ENCODE peak calls at places on chromosomes 3 and 15, in six cellular contexts. One of them, this sample, is unnamed. For H3K4me1, the result is how much of the 10 kb centered on the place peaks cover.

GRCh38 chr15:28132524-28133275 is 33.6 kb upstream of the OCA2 start:
- DNase-seq in tibial artery: no peak
- DNase-seq in transverse colon: no peak
- DNase-seq in psoas muscle: no peak
- DNase-seq in uterus: no peak
- DNase-seq in spleen: no peak
- DNase-seq in this sample: no peak

GRCh38 chr15:59570364-59570763 is 41.2 kb upstream of the GCNT3 start:
- DNase-seq in tibial artery: no peak
- DNase-seq in spleen: no peak
- DNase-seq in transverse colon: peak
- DNase-seq in psoas muscle: no peak
- DNase-seq in uterus: no peak
- DNase-seq in this sample: no peak

GRCh38 chr3:27219127-27219860 is 149.9 kb downstream of the NEK10 start:
- DNase-seq in psoas muscle: no peak
- DNase-seq in transverse colon: peak
- DNase-seq in uterus: no peak
- DNase-seq in tibial artery: no peak
- DNase-seq in spleen: no peak
- DNase-seq in this sample: no peak

GRCh38 chr3:194687638-194688206 is 2.0 kb downstream of the FAM43A start:
- DNase-seq in psoas muscle: peak
- DNase-seq in tibial artery: peak
- DNase-seq in spleen: peak
- DNase-seq in uterus: peak
- DNase-seq in transverse colon: peak
- DNase-seq in this sample: peak

GRCh38 chr3:110026421-110026820 is 689.1 kb upstream of the DPPA4 start:
- DNase-seq in uterus: no peak
- DNase-seq in spleen: no peak
- DNase-seq in transverse colon: no peak
- DNase-seq in tibial artery: no peak
- DNase-seq in psoas muscle: no peak
- DNase-seq in this sample: peak

GRCh38 chr15:78414608-78415250 is 23.3 kb upstream of the IREB2 start:
- DNase-seq in spleen: no peak
- DNase-seq in tibial artery: no peak
- DNase-seq in transverse colon: no peak
- DNase-seq in psoas muscle: no peak
- DNase-seq in uterus: no peak
- DNase-seq in this sample: no peak

GRCh38 chr3:60610441-60611112 is 640.7 kb downstream of the FHIT start:
- DNase-seq in psoas muscle: peak
- DNase-seq in uterus: peak
- DNase-seq in transverse colon: peak
- DNase-seq in spleen: no peak
- DNase-seq in tibial artery: peak
- DNase-seq in this sample: peak

GRCh38 chr3:16148213-16148612 is 26.3 kb upstream of the GALNT15 start:
- DNase-seq in tibial artery: no peak
- DNase-seq in uterus: no peak
- DNase-seq in spleen: no peak
- DNase-seq in psoas muscle: no peak
- DNase-seq in transverse colon: no peak
- DNase-seq in this sample: no peak

GRCh38 chr3:25899352-25900101 is 109.6 kb downstream of the OXSM start:
- DNase-seq in spleen: no peak
- DNase-seq in transverse colon: no peak
- DNase-seq in tibial artery: no peak
- DNase-seq in psoas muscle: no peak
- DNase-seq in uterus: no peak
- DNase-seq in this sample: no peak

GRCh38 chr3:184380627-184381260 is 890 bp downstream of the CHRD start:
- DNase-seq in spleen: no peak
- DNase-seq in psoas muscle: no peak
- DNase-seq in tibial artery: no peak
- DNase-seq in transverse colon: no peak
- DNase-seq in uterus: peak
- DNase-seq in this sample: no peak

GRCh38 chr3:158103131-158103955 is 2.9 kb downstream of the SHOX2 start:
- DNase-seq in spleen: peak
- DNase-seq in transverse colon: peak
- DNase-seq in tibial artery: peak
- DNase-seq in psoas muscle: peak
- DNase-seq in uterus: peak
- DNase-seq in this sample: no peak

GRCh38 chr15:78317145-78317836 is 17.9 kb upstream of the SKIC8 start:
- DNase-seq in transverse colon: peak
- DNase-seq in uterus: no peak
- DNase-seq in spleen: peak
- DNase-seq in tibial artery: no peak
- DNase-seq in psoas muscle: no peak
- DNase-seq in this sample: no peak

GRCh38 chr3:9500108-9501050 is 53.2 kb downstream of the LHFPL4 start:
- DNase-seq in spleen: peak
- DNase-seq in transverse colon: peak
- DNase-seq in uterus: no peak
- DNase-seq in tibial artery: no peak
- DNase-seq in psoas muscle: peak
- DNase-seq in this sample: peak

GRCh38 chr15:33380406-33380805 is 69.6 kb downstream of the RYR3 start:
- DNase-seq in uterus: no peak
- DNase-seq in tibial artery: no peak
- DNase-seq in transverse colon: no peak
- DNase-seq in spleen: no peak
- DNase-seq in psoas muscle: peak
- DNase-seq in this sample: peak

GRCh38 chr3:18378218-18378617 is 46.9 kb downstream of the SATB1 start:
- DNase-seq in uterus: no peak
- DNase-seq in transverse colon: no peak
- DNase-seq in spleen: no peak
- DNase-seq in psoas muscle: no peak
- DNase-seq in tibial artery: no peak
- DNase-seq in this sample: no peak

GRCh38 chr3:67518196-67518595 is 136.2 kb downstream of the SUCLG2 start:
- DNase-seq in tibial artery: no peak
- DNase-seq in psoas muscle: no peak
- DNase-seq in spleen: no peak
- DNase-seq in uterus: no peak
- DNase-seq in transverse colon: no peak
- DNase-seq in this sample: no peak

GRCh38 chr3:172938788-172939187 is 188.3 kb downstream of the ECT2 start:
- DNase-seq in spleen: no peak
- DNase-seq in uterus: no peak
- DNase-seq in psoas muscle: no peak
- DNase-seq in transverse colon: no peak
- DNase-seq in tibial artery: no peak
- DNase-seq in this sample: peak

GRCh38 chr15:40011303-40011702 is 27.7 kb downstream of the SRP14 start:
- DNase-seq in psoas muscle: no peak
- DNase-seq in uterus: no peak
- DNase-seq in spleen: no peak
- DNase-seq in tibial artery: no peak
- DNase-seq in transverse colon: no peak
- DNase-seq in this sample: no peak

GRCh38 chr3:173553635-173554280 is 156.2 kb downstream of the NLGN1 start:
- DNase-seq in uterus: no peak
- DNase-seq in transverse colon: no peak
- DNase-seq in spleen: no peak
- DNase-seq in tibial artery: no peak
- DNase-seq in psoas muscle: no peak
- DNase-seq in this sample: peak

GRCh38 chr15:56244237-56244810 is 645 bp upstream of the RFX7 start:
- DNase-seq in transverse colon: peak
- DNase-seq in uterus: peak
- DNase-seq in spleen: peak
- DNase-seq in psoas muscle: peak
- DNase-seq in tibial artery: peak
- DNase-seq in this sample: peak

GRCh38 chr15:94070341-94071275 is 160.8 kb upstream of the MCTP2 start:
- DNase-seq in tibial artery: no peak
- DNase-seq in uterus: peak
- DNase-seq in transverse colon: peak
- DNase-seq in spleen: no peak
- DNase-seq in psoas muscle: no peak
- DNase-seq in this sample: no peak

GRCh38 chr3:41328916-41329315 is 129.6 kb downstream of the CTNNB1 start:
- DNase-seq in spleen: no peak
- DNase-seq in psoas muscle: no peak
- DNase-seq in uterus: no peak
- DNase-seq in tibial artery: no peak
- DNase-seq in transverse colon: no peak
- DNase-seq in this sample: no peak

GRCh38 chr3:134693804-134694203 is 43.0 kb upstream of the KY start:
- DNase-seq in spleen: no peak
- DNase-seq in psoas muscle: no peak
- DNase-seq in tibial artery: no peak
- DNase-seq in uterus: no peak
- DNase-seq in transverse colon: no peak
- DNase-seq in this sample: no peak

DNA sequence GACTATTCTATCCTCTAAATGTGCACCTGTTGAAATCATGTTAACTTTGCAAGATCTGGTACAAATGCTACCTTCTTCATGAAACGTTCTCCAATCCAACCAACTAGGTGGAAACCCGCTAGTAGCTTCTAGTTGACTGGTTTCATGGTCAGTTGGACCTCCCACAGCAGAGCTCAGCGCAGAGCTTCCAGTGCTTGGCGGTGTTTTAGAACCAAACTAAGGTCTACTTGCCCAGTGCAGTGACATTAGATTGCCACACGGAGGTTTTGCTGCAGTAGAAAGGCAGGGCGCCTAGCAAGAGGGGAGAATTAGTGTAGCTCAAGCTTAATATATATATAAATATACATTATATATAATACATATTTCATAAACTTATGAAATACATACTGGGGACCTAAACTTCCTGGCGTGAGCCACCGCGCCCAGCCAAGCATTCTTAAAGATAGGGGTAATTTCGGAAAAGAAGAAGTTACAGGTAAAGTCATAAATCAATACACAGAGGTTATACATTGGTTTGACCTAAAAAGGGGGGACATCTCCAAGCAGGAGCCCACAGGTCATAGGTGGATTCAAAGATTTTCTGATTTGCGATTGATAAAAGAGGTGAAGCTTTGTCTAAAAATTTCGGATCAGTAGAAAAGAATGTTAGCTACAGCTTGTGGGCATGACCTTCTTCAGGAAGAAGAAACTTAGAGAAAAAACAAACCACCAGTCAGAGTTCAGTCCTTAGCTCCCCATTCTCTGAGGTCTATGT is 2.0 kb upstream of the OXSR1 start:
- DNase-seq in transverse colon: no peak
- DNase-seq in tibial artery: no peak
- DNase-seq in psoas muscle: no peak
- DNase-seq in uterus: no peak
- DNase-seq in spleen: no peak
- DNase-seq in this sample: no peak
- TF ChIP-seq CTCF in transverse colon: peak
- TF ChIP-seq CTCF in tibial artery: no peak
- TF ChIP-seq CTCF in psoas muscle: peak
- TF ChIP-seq CTCF in uterus: no peak
- TF ChIP-seq CTCF in spleen: no peak
- TF ChIP-seq CTCF in this sample: no peak

DNA sequence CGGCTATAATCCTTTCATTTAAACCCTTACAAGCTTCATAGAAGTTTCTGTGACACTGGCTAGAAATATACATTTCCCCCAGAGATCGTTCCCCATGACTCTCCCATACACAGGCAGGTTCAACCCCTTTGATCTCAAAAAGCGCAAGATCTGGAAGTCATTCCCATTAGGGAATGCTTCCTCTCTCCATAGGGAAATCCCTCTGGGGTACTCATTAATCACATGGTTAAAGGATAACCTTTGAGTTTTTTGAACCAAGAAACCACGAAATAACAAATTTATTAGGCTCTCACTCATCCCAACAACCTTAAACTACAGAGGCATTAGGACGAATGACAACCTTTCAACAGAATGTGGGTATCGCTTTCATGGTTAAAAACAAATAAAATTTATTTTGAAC is 211.9 kb upstream of the PRICKLE2 start:
- DNase-seq in spleen: no peak
- DNase-seq in tibial artery: no peak
- DNase-seq in transverse colon: no peak
- DNase-seq in psoas muscle: no peak
- DNase-seq in uterus: no peak
- DNase-seq in this sample: no peak
- H3K4me3 ChIP-seq in spleen: no peak
- H3K4me3 ChIP-seq in tibial artery: no peak
- H3K4me3 ChIP-seq in transverse colon: no peak
- H3K4me3 ChIP-seq in psoas muscle: no peak
- H3K4me3 ChIP-seq in uterus: no peak
- H3K4me3 ChIP-seq in this sample: no peak

GRCh38 chr3:50262778-50263177 is 6.2 kb upstream of the SEMA3B start:
- DNase-seq in uterus: no peak
- DNase-seq in spleen: no peak
- DNase-seq in psoas muscle: no peak
- DNase-seq in tibial artery: no peak
- DNase-seq in transverse colon: no peak
- DNase-seq in this sample: no peak
- H3K4me1 ChIP-seq in uterus: under half
- H3K4me1 ChIP-seq in spleen: under half
- H3K4me1 ChIP-seq in psoas muscle: under half
- H3K4me1 ChIP-seq in tibial artery: half or more
- H3K4me1 ChIP-seq in transverse colon: half or more
- H3K4me1 ChIP-seq in this sample: half or more

GRCh38 chr3:138070006-138070405 is 45.4 kb downstream of the DZIP1L start:
- DNase-seq in psoas muscle: no peak
- DNase-seq in spleen: no peak
- DNase-seq in transverse colon: no peak
- DNase-seq in tibial artery: no peak
- DNase-seq in uterus: no peak
- DNase-seq in this sample: no peak

GRCh38 chr3:138068579-138069174 is 46.7 kb downstream of the DZIP1L start:
- DNase-seq in uterus: peak
- DNase-seq in spleen: peak
- DNase-seq in psoas muscle: peak
- DNase-seq in tibial artery: peak
- DNase-seq in transverse colon: peak
- DNase-seq in this sample: peak

GRCh38 chr3:138066972-138067371 is 48.4 kb downstream of the DZIP1L start:
- DNase-seq in spleen: no peak
- DNase-seq in transverse colon: no peak
- DNase-seq in tibial artery: no peak
- DNase-seq in psoas muscle: no peak
- DNase-seq in uterus: no peak
- DNase-seq in this sample: no peak

GRCh38 chr3:138066383-138066782 is 49.0 kb downstream of the DZIP1L start:
- DNase-seq in psoas muscle: no peak
- DNase-seq in uterus: no peak
- DNase-seq in transverse colon: no peak
- DNase-seq in spleen: no peak
- DNase-seq in tibial artery: no peak
- DNase-seq in this sample: no peak

DNA sequence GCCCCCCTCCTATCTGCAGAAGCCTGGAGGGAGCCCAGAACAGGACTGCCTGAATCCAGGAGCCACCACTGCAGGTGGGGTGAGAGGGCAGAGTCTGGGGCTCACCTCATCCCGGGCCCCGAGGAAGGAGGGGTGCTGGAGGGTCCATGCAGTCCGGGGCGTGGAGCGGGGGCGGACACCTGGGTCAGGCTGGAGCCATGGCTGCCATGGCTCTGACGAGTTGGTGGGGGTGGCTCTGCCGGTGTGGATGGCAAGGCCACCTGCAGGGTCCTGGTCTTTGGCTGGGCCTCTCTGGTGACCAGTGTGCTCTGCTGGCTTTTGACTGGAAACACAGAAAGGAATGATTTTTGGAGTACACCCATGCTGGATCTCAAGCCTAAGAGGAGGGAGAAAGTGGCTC is 47.4 kb downstream of the DZIP1L start:
- DNase-seq in psoas muscle: no peak
- DNase-seq in uterus: no peak
- DNase-seq in spleen: no peak
- DNase-seq in tibial artery: no peak
- DNase-seq in transverse colon: no peak
- DNase-seq in this sample: no peak
- TF ChIP-seq CTCF in psoas muscle: no peak
- TF ChIP-seq CTCF in uterus: no peak
- TF ChIP-seq CTCF in spleen: no peak
- TF ChIP-seq CTCF in tibial artery: no peak
- TF ChIP-seq CTCF in transverse colon: no peak
- TF ChIP-seq CTCF in this sample: no peak

This sample was measured in cardiac muscle cell.